ENCODE peak calls at places on chromosomes 13 and 19, in five cellular contexts. B is dorsolateral prefrontal cortex, O is cardiac fibroblast, G is cardiac muscle cell, U is fibroblast of lung. K is an unnamed sample.

GRCh38 chr19:41409288-41409687 is 11.7 kb downstream of the BCKDHA start:
- DNase-seq in U (peak; percentile 59), G (peak; percentile 54), B (no peak), O (peak; percentile 48), K (no peak)

GRCh38 chr19:40629346-40629745 is 28.2 kb downstream of the LTBP4 start:
- DNase-seq in O (no peak), G (no peak), B (no peak), U (no peak), K (no peak)

GRCh38 chr19:47389150-47389556 is 30.2 kb downstream of the MEIS3 start:
- DNase-seq in O (peak; percentile 20), B (no peak), U (no peak), G (peak; percentile 18), K (no peak)

GRCh38 chr13:98419786-98420559 is 156.9 kb downstream of the STK24 start:
- DNase-seq in O (no peak), B (no peak), U (peak; percentile 16), G (no peak), K (no peak)

GRCh38 chr19:51793994-51794393 is 963 bp upstream of the FPR3 start:
- DNase-seq in B (no peak), U (no peak), G (no peak), O (no peak), K (no peak)

GRCh38 chr13:103156346-103156998 is 90.3 kb upstream of the SLC10A2 start:
- DNase-seq in B (peak; percentile 89), O (no peak), G (no peak), U (no peak), K (no peak)

GRCh38 chr19:30662211-30662861 is 290.2 kb downstream of the ZNF536 start:
- DNase-seq in O (no peak), U (peak; percentile 57), G (no peak), B (no peak), K (no peak)

GRCh38 chr13:48210178-48210577 is 22.8 kb upstream of the ITM2B start:
- DNase-seq in G (peak; percentile 65), O (peak; percentile 57), B (no peak), U (peak; percentile 89), K (peak; percentile 78)

GRCh38 chr13:67048084-67048792 is 181.9 kb downstream of the PCDH9 start:
- DNase-seq in U (peak; percentile 95), G (peak; percentile 96), O (peak; percentile 93), B (no peak), K (no peak)

GRCh38 chr19:3880471-3881271 is at the start of gene ATCAY:
- DNase-seq in U (no peak), O (no peak), G (peak; percentile 3), B (peak; percentile 77), K (no peak)
- H3K4me3 ChIP-seq in U (no peak within 1 kb of the TSS), O (no peak within 1 kb of the TSS), G (peak within 1 kb of the TSS; percentile 10), B (peak within 1 kb of the TSS; percentile 67), K (no peak within 1 kb of the TSS)

GRCh38 chr19:11422163-11423068 is 3.3 kb upstream of the RGL3 start:
- DNase-seq in U (peak; percentile 17), B (peak; percentile 43), G (peak; percentile 73), O (peak; percentile 61), K (no peak)

GRCh38 chr19:11423164-11423803 is 4.2 kb upstream of the RGL3 start:
- DNase-seq in O (no peak), G (no peak), U (no peak), B (no peak), K (no peak)

GRCh38 chr19:11426656-11427055 is 7.5 kb upstream of the RGL3 start:
- DNase-seq in B (no peak), O (no peak), G (no peak), U (no peak), K (no peak)

GRCh38 chr19:11423804-11424318 is 4.7 kb upstream of the RGL3 start:
- DNase-seq in O (no peak), B (no peak), U (no peak), G (no peak), K (no peak)

DNA sequence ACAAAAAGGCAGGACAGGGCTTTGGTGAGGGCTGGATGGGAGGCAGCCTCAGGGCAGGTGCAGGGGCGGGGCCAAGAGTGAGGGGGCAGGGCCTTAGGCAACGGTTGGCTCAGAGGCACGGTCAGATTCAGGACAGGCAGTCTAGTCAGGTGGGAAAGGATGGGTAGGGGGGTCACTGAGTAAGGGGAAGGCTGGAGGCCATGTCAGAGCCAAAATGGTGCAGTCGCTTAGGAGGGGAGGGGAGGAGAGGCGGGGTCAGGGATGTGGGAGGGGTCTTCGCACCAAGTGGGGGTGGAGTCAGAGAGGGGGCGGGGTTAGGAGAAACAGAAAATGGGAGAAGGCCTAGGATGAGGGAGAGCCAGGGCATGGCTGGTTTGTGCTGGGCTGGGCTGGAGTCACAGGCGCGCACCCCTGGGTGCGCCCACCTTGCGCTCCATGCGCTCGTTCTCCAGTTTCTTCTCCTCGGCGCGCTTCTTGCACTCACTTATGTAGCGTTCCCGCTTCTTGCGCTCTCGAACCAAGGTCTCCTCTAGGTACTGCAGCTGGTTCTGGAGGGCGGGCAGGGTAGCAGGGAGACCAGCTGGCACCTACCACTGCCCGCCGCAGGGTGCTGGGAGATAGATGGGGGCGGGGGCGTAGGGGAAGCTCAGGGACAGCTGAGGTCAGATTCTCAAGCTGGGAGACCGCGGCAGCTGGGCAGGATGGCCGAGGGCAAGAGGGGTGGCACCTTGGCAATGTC is 6.8 kb upstream of the RGL3 start:
- DNase-seq in O (no peak), G (no peak), B (no peak), U (no peak), K (no peak)
- TF ChIP-seq CTCF in O (no peak), G (no peak), B (no peak), U (no peak), K (no peak)

GRCh38 chr19:45247136-45247535 is 1.9 kb upstream of the EXOC3L2 start:
- DNase-seq in G (no peak), U (no peak), O (no peak), B (no peak), K (no peak)

GRCh38 chr19:45243144-45243732 is 2.0 kb downstream of the EXOC3L2 start:
- DNase-seq in B (no peak), G (no peak), U (no peak), O (no peak), K (no peak)

GRCh38 chr19:45245826-45246225 is 619 bp upstream of the EXOC3L2 start:
- DNase-seq in B (no peak), U (no peak), O (peak; percentile 41), G (peak; percentile 51), K (no peak)

GRCh38 chr19:45244133-45244532 is 1.1 kb downstream of the EXOC3L2 start:
- DNase-seq in O (no peak), B (no peak), U (no peak), G (no peak), K (no peak)

DNA sequence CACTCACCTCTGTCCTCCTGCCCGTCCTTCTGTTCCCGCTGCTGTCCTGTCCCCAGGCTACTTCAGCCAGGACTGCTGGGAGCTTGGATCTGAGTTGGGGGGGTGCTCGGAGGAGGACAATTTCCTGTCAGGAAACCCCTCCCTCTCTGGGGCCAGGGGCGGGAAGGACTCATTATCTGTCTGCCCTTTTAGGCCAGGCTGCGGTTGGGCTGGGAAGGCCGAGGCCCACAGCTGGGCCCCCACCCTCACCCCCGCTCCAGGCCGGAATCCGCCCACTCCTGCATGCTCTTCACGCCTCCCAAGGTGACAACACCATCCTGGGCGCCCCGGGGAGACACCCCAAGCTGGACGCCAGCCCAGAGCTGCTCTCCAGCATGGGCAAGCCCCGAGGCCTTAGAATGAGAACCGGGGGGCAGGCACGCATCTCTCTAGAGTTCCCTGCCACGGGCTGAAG is at the start of gene EXOC3L2:
- DNase-seq in O (peak; percentile 30), B (no peak), G (peak; percentile 45), U (no peak), K (no peak)
- H3K4me3 ChIP-seq in O (no peak within 1 kb of the TSS), B (no peak within 1 kb of the TSS), G (no peak within 1 kb of the TSS), U (no peak within 1 kb of the TSS), K (no peak within 1 kb of the TSS)

DNA sequence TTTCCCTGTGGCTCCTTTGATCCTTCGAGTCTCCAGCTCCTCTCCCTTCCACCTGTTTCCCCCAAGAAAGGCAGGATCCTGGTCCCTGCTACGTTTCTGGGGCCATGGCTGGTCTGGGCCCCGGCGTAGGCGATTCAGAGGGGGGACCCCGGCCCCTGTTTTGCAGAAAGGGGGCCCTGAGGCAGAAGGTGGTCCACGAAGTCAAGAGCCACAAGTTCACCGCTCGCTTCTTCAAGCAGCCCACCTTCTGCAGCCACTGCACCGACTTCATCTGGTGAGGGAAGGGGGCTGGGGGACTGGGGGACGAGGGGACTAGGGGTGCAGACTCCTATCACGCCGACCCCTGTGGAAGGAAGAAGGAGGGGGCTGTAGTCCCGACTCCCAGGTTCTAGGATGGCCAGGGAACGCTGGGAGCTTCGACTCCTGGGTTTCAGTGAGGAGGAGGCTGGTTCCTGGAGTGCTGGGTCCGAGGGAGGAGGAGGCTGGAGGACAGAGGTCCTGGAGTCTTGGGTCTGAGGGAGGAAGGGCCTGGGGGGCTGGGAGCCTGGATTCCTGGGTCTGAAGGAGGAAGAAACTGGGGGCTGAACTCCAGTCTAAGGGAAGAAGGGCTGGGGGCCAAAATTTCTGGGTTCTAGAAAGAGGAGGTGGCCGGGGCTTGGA is 524 bp downstream of the PRKCG start:
- DNase-seq in U (no peak), O (no peak), B (no peak), G (no peak), K (no peak)
- TF ChIP-seq CTCF in U (no peak), O (no peak), B (no peak), G (no peak), K (no peak)

GRCh38 chr19:15468675-15469512 is 4.5 kb upstream of the RASAL3 start:
- DNase-seq in O (no peak), U (no peak), G (no peak), B (no peak), K (no peak)
- H3K4me3 ChIP-seq in O (no peak overlapping the region), U (no peak overlapping the region), G (no peak overlapping the region), B (peak overlapping the region; percentile 47), K (no peak overlapping the region)

GRCh38 chr13:91308299-91308698 is 39.2 kb upstream of the MIR17HG start:
- DNase-seq in O (no peak), U (no peak), B (no peak), G (no peak), K (no peak)
- TF ChIP-seq CTCF in O (no peak), U (peak; percentile 20), B (no peak), G (peak; percentile 17), K (no peak)

DNA sequence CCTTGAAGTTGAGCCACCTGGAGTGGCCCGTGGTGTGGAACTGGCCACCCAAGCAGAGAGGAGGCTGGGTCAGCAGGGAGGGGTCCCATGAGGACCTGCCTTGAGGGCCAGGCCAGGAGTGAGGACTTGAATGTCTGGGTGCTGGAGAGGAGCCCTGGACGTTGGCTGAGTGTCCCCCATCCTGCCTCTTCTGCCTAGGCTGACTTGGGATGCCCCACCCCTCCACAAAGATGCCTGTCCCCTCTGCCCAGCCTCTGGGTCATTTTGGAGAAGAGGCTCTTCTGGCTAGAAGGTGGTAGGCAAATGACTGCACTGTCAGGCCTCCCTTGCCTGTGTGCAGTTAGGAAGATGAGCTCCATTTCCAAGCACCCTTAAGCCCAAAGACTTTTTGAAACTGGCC is 1.7 kb downstream of the SSBP4 start:
- DNase-seq in O (no peak), G (no peak), U (no peak), B (no peak), K (no peak)
- H3K4me3 ChIP-seq in O (peak overlapping the region; percentile 83), G (no peak overlapping the region), U (peak overlapping the region; percentile 48), B (peak overlapping the region; percentile 75), K (peak overlapping the region; percentile 76)